ENCODE peak calls at places on chromosomes 1 and 21, in ten cellular contexts. R, P, D, G, W, N, Z, L, Y and C are unnamed samples.

GRCh38 chr21:18245493-18245967 is 897 bp downstream of the CHODL start:
- DNase-seq in G (peak; percentile 55), Y (no peak), Z (no peak), L (no peak), N (peak; percentile 64), W (peak; percentile 42), P (no peak), R (no peak), D (no peak), C (peak; percentile 4)

GRCh38 chr1:43789604-43790288 is 82.4 kb downstream of the ST3GAL3 start:
- DNase-seq in Y (no peak), Z (no peak), P (peak; percentile 29), W (no peak), D (no peak), N (no peak), G (no peak), L (no peak), R (no peak), C (no peak)

GRCh38 chr1:198128528-198128927 is 28.3 kb upstream of the NEK7 start:
- DNase-seq in W (no peak), D (no peak), N (no peak), Z (no peak), P (no peak), R (no peak), Y (no peak), L (no peak), G (no peak), C (peak; percentile 45)

GRCh38 chr1:59686170-59686569 is 128.6 kb upstream of the HOOK1 start:
- DNase-seq in G (no peak), R (no peak), W (no peak), L (no peak), P (no peak), Z (no peak), N (no peak), Y (peak; percentile 37), D (no peak), C (no peak)

GRCh38 chr21:17903029-17903806 is 84.1 kb upstream of the C21orf91 start:
- DNase-seq in L (no peak), R (no peak), N (no peak), Z (no peak), W (peak; percentile 65), D (no peak), Y (no peak), G (no peak), P (no peak), C (peak; percentile 67)

GRCh38 chr1:1788646-1789431 is 10.6 kb upstream of the NADK start:
- DNase-seq in D (no peak), Y (no peak), Z (no peak), N (peak; percentile 65), R (no peak), W (peak; percentile 27), L (no peak), P (no peak), G (peak; percentile 34), C (peak; percentile 65)

GRCh38 chr1:84998642-84999280 is 1.8 kb upstream of the MCOLN2 start:
- DNase-seq in R (no peak), L (no peak), Z (no peak), Y (no peak), P (no peak), N (no peak), G (peak; percentile 42), D (no peak), W (peak; percentile 49), C (peak; percentile 74)

GRCh38 chr1:147620543-147620942 is 49.8 kb downstream of the ACP6 start:
- DNase-seq in Y (no peak), Z (no peak), N (no peak), L (no peak), P (no peak), G (no peak), D (no peak), W (no peak), R (no peak), C (no peak)

GRCh38 chr1:208031316-208031931 is 120.5 kb upstream of the CD34 start:
- DNase-seq in R (no peak), Z (no peak), W (no peak), Y (no peak), L (no peak), D (no peak), G (no peak), N (peak; percentile 48), P (no peak), C (no peak)

GRCh38 chr1:21854751-21855131 is 42.7 kb downstream of the LDLRAD2 start:
- DNase-seq in W (no peak), Z (no peak), N (no peak), R (no peak), P (no peak), D (no peak), L (no peak), G (no peak), Y (no peak), C (no peak)

GRCh38 chr1:218679988-218680743 is 335.0 kb downstream of the TGFB2 start:
- DNase-seq in P (peak; percentile 63), G (no peak), Z (no peak), L (no peak), D (no peak), Y (no peak), W (peak; percentile 42), R (no peak), N (no peak), C (peak; percentile 57)

GRCh38 chr1:925532-926421 is 2.1 kb downstream of the SAMD11 start:
- DNase-seq in N (peak; percentile 91), G (no peak), P (no peak), D (no peak), Y (no peak), Z (no peak), W (no peak), L (no peak), R (no peak), C (peak; percentile 45)

GRCh38 chr1:2530501-2531361 is 668 bp upstream of the HES5 start:
- DNase-seq in Y (peak; percentile 63), P (no peak), D (no peak), L (no peak), R (no peak), W (no peak), G (no peak), Z (no peak), N (no peak), C (no peak)

GRCh38 chr1:35707253-35708178 is 11.2 kb downstream of the C1orf216 start:
- DNase-seq in L (no peak), W (no peak), P (no peak), D (peak; percentile 45), N (peak; percentile 74), Z (no peak), G (peak; percentile 28), Y (no peak), R (no peak), C (no peak)

GRCh38 chr1:178510155-178510554 is 2.8 kb upstream of the TEX35 start:
- DNase-seq in N (no peak), W (no peak), P (no peak), Y (no peak), L (no peak), G (no peak), R (no peak), Z (no peak), D (no peak), C (peak; percentile 35)

GRCh38 chr1:221565718-221566117 is 176.2 kb downstream of the DUSP10 start:
- DNase-seq in P (no peak), W (no peak), Z (no peak), D (no peak), R (no peak), N (no peak), Y (no peak), L (no peak), G (no peak), C (no peak)

GRCh38 chr1:221562542-221563475 is 179.1 kb downstream of the DUSP10 start:
- DNase-seq in D (no peak), R (no peak), N (peak; percentile 48), W (no peak), L (no peak), Y (no peak), P (no peak), Z (no peak), G (peak; percentile 46), C (no peak)

GRCh38 chr1:221563476-221563921 is 178.4 kb downstream of the DUSP10 start:
- DNase-seq in Y (no peak), G (peak; percentile 75), Z (no peak), W (no peak), P (no peak), R (no peak), D (no peak), L (no peak), N (peak; percentile 83), C (no peak)

GRCh38 chr1:221564891-221565290 is 177.0 kb downstream of the DUSP10 start:
- DNase-seq in Z (no peak), G (no peak), L (no peak), Y (no peak), W (no peak), N (no peak), R (no peak), D (no peak), P (no peak), C (no peak)

GRCh38 chr1:221567859-221568507 is 173.9 kb downstream of the DUSP10 start:
- DNase-seq in P (no peak), L (no peak), D (no peak), Y (no peak), G (no peak), Z (no peak), W (no peak), N (no peak), R (no peak), C (no peak)
- H3K4me3 ChIP-seq in P (no peak overlapping the region), L (no peak overlapping the region), D (no peak overlapping the region), Y (no peak overlapping the region), G (no peak overlapping the region), Z (no peak overlapping the region), W (no peak overlapping the region), N (no peak overlapping the region), R (no peak overlapping the region), C (no peak overlapping the region)

GRCh38 chr21:26572668-26573381 is at the start of gene CYYR1:
- DNase-seq in D (no peak), W (peak; percentile 53), P (peak; percentile 22), G (peak; percentile 21), N (peak; percentile 64), R (no peak), Z (no peak), L (no peak), Y (no peak), C (peak; percentile 12)
- H3K4me3 ChIP-seq in D (peak within 1 kb of the TSS; percentile 38), W (peak within 1 kb of the TSS; percentile 57), P (peak within 1 kb of the TSS; percentile 60), G (peak within 1 kb of the TSS; percentile 53), N (peak within 1 kb of the TSS; percentile 64), R (peak within 1 kb of the TSS; percentile 59), Z (peak within 1 kb of the TSS; percentile 41), L (no peak within 1 kb of the TSS), Y (peak within 1 kb of the TSS; percentile 13), C (peak within 1 kb of the TSS; percentile 48)

GRCh38 chr1:6027591-6027990 is 18.1 kb upstream of the KCNAB2 start:
- DNase-seq in N (no peak), D (no peak), G (no peak), W (no peak), R (no peak), Z (no peak), P (no peak), Y (no peak), L (no peak), C (no peak)
- H3K4me3 ChIP-seq in N (no peak overlapping the region), D (peak overlapping the region; percentile 3), G (no peak overlapping the region), W (no peak overlapping the region), R (no peak overlapping the region), Z (no peak overlapping the region), P (no peak overlapping the region), Y (no peak overlapping the region), L (no peak overlapping the region), C (no peak overlapping the region)

DNA sequence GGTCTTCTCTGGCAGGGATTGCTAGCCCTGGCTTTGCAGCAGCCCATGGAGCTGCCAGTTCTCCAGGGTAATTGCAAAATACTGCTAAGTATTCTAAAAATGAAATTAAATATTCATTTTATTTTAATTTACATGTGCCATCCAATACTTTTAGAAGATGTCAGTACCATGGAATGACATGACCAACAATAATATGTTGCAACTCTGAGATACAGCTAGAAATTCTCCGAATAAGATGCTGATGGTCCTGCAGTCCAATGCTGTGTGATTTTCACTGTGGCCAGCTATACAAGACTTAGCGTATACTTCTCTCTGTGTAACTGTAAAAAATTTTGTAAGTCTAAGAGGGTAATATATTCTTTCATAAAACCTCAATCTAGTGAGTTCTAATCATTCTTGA is 20.0 kb upstream of the WARS2 start:
- DNase-seq in R (peak; percentile 2), Z (no peak), G (no peak), N (no peak), W (no peak), L (no peak), Y (no peak), P (no peak), D (no peak), C (no peak)
- H3K4me3 ChIP-seq in R (no peak overlapping the region), Z (no peak overlapping the region), G (no peak overlapping the region), N (no peak overlapping the region), W (no peak overlapping the region), L (no peak overlapping the region), Y (no peak overlapping the region), P (no peak overlapping the region), D (no peak overlapping the region), C (no peak overlapping the region)